ENCODE peak calls at places on chromosomes 7 and 10, in five cellular contexts. One of them, this sample, is unnamed.

GRCh38 chr7:106731207-106731606 is 70.2 kb upstream of the CCDC71L start:
- DNase-seq in HS-5: no peak
- DNase-seq in T-helper 17 cell: no peak
- DNase-seq in AG08396: no peak
- DNase-seq in EH: no peak
- DNase-seq in this sample: no peak

GRCh38 chr10:6514844-6515780 is 65.0 kb downstream of the PRKCQ start:
- DNase-seq in HS-5: no peak
- DNase-seq in AG08396: no peak
- DNase-seq in EH: no peak
- DNase-seq in T-helper 17 cell: no peak
- DNase-seq in this sample: no peak

GRCh38 chr7:66626236-66626957 is 2.3 kb upstream of the KCTD7 start:
- DNase-seq in EH: peak; percentile 52
- DNase-seq in HS-5: peak; percentile 50
- DNase-seq in T-helper 17 cell: no peak
- DNase-seq in AG08396: peak; percentile 25
- DNase-seq in this sample: no peak

GRCh38 chr7:116529250-116529649 is 4.4 kb downstream of the CAV1 start:
- DNase-seq in T-helper 17 cell: no peak
- DNase-seq in HS-5: no peak
- DNase-seq in EH: no peak
- DNase-seq in AG08396: no peak
- DNase-seq in this sample: no peak

GRCh38 chr10:122267849-122268737 is 3.0 kb upstream of the BTBD16 start:
- DNase-seq in HS-5: no peak
- DNase-seq in T-helper 17 cell: peak; percentile 33
- DNase-seq in AG08396: peak; percentile 77
- DNase-seq in EH: peak; percentile 55
- DNase-seq in this sample: no peak

GRCh38 chr7:34096777-34097176 is 191.4 kb downstream of the BMPER start:
- DNase-seq in T-helper 17 cell: no peak
- DNase-seq in AG08396: no peak
- DNase-seq in EH: no peak
- DNase-seq in HS-5: no peak
- DNase-seq in this sample: no peak

GRCh38 chr10:76899490-76899889 is 738.1 kb downstream of the KCNMA1 start:
- DNase-seq in HS-5: peak; percentile 14
- DNase-seq in EH: peak; percentile 57
- DNase-seq in T-helper 17 cell: no peak
- DNase-seq in AG08396: no peak
- DNase-seq in this sample: no peak

GRCh38 chr10:102802920-102803534 is 34.2 kb downstream of the CYP17A1 start:
- DNase-seq in HS-5: peak; percentile 87
- DNase-seq in EH: peak; percentile 97
- DNase-seq in AG08396: peak; percentile 67
- DNase-seq in T-helper 17 cell: no peak
- DNase-seq in this sample: no peak

GRCh38 chr10:77355844-77356243 is 281.8 kb downstream of the KCNMA1 start:
- DNase-seq in T-helper 17 cell: no peak
- DNase-seq in HS-5: peak; percentile 74
- DNase-seq in EH: peak; percentile 90
- DNase-seq in AG08396: peak; percentile 52
- DNase-seq in this sample: no peak

GRCh38 chr10:27760867-27761266 is 15.2 kb upstream of the MKX start:
- DNase-seq in EH: no peak
- DNase-seq in T-helper 17 cell: no peak
- DNase-seq in HS-5: no peak
- DNase-seq in AG08396: no peak
- DNase-seq in this sample: no peak

GRCh38 chr10:61452655-61453641 is at the start of gene TMEM26:
- DNase-seq in HS-5: no peak
- DNase-seq in T-helper 17 cell: no peak
- DNase-seq in EH: peak; percentile 59
- DNase-seq in AG08396: peak; percentile 28
- DNase-seq in this sample: no peak

GRCh38 chr7:55018361-55019328 is at the start of gene EGFR:
- DNase-seq in HS-5: no peak
- DNase-seq in EH: peak; percentile 90
- DNase-seq in AG08396: peak; percentile 94
- DNase-seq in T-helper 17 cell: no peak
- DNase-seq in this sample: no peak

GRCh38 chr7:8353991-8354390 is 79.4 kb upstream of the NXPH1 start:
- DNase-seq in T-helper 17 cell: no peak
- DNase-seq in HS-5: no peak
- DNase-seq in EH: no peak
- DNase-seq in AG08396: no peak
- DNase-seq in this sample: no peak

GRCh38 chr10:23114228-23114850 is 19.0 kb downstream of the MSRB2 start:
- DNase-seq in EH: no peak
- DNase-seq in T-helper 17 cell: no peak
- DNase-seq in HS-5: no peak
- DNase-seq in AG08396: no peak
- DNase-seq in this sample: no peak

GRCh38 chr10:112990271-112990670 is 40.2 kb downstream of the TCF7L2 start:
- DNase-seq in EH: no peak
- DNase-seq in HS-5: no peak
- DNase-seq in T-helper 17 cell: no peak
- DNase-seq in AG08396: no peak
- DNase-seq in this sample: no peak

GRCh38 chr10:59536151-59536550 is 173.5 kb downstream of the SLC16A9 start:
- DNase-seq in T-helper 17 cell: no peak
- DNase-seq in AG08396: peak; percentile 47
- DNase-seq in EH: peak; percentile 39
- DNase-seq in HS-5: peak; percentile 51
- DNase-seq in this sample: no peak

GRCh38 chr7:73858807-73859206 is 2.2 kb upstream of the TMEM270 start:
- DNase-seq in AG08396: no peak
- DNase-seq in EH: no peak
- DNase-seq in HS-5: no peak
- DNase-seq in T-helper 17 cell: no peak
- DNase-seq in this sample: no peak

GRCh38 chr7:141550694-141551079 is 523 bp upstream of the AGK start:
- DNase-seq in T-helper 17 cell: no peak
- DNase-seq in AG08396: peak; percentile 28
- DNase-seq in EH: peak; percentile 32
- DNase-seq in HS-5: no peak
- DNase-seq in this sample: no peak

GRCh38 chr10:58570307-58570723 is 57.6 kb downstream of the BICC1 start:
- DNase-seq in EH: peak; percentile 33
- DNase-seq in T-helper 17 cell: no peak
- DNase-seq in AG08396: no peak
- DNase-seq in HS-5: no peak
- DNase-seq in this sample: no peak

GRCh38 chr7:82163586-82163985 is 280.0 kb downstream of the CACNA2D1 start:
- DNase-seq in HS-5: no peak
- DNase-seq in AG08396: no peak
- DNase-seq in EH: no peak
- DNase-seq in T-helper 17 cell: no peak
- DNase-seq in this sample: no peak

GRCh38 chr7:148382585-148382984 is 208.0 kb upstream of the C7orf33 start:
- DNase-seq in T-helper 17 cell: no peak
- DNase-seq in EH: no peak
- DNase-seq in HS-5: no peak
- DNase-seq in AG08396: no peak
- DNase-seq in this sample: no peak

GRCh38 chr7:100563809-100564400 is 9.8 kb downstream of the SAP25 start:
- DNase-seq in HS-5: no peak
- DNase-seq in EH: peak; percentile 73
- DNase-seq in T-helper 17 cell: peak; percentile 63
- DNase-seq in AG08396: peak; percentile 86
- DNase-seq in this sample: peak; percentile 75